ENCODE peak calls at places on chromosomes 5 and 9, in four cellular contexts. One of them, this sample, is unnamed.

GRCh38 chr5:135382131-135382530 is 16.9 kb downstream of the MACROH2A1 start:
- ATAC-seq in HCT116: no peak
- ATAC-seq in body of pancreas: no peak
- ATAC-seq in gastrocnemius medialis: no peak
- ATAC-seq in this sample: no peak

GRCh38 chr5:139733698-139734491 is 61.7 kb upstream of the PSD2 start:
- ATAC-seq in gastrocnemius medialis: no peak
- ATAC-seq in body of pancreas: peak
- ATAC-seq in HCT116: peak
- ATAC-seq in this sample: peak

GRCh38 chr9:107137495-107138202 is 145.4 kb upstream of the RAD23B start:
- ATAC-seq in gastrocnemius medialis: peak
- ATAC-seq in HCT116: peak
- ATAC-seq in body of pancreas: no peak
- ATAC-seq in this sample: no peak

GRCh38 chr9:117782931-117783788 is 79.0 kb downstream of the TLR4 start:
- ATAC-seq in body of pancreas: peak
- ATAC-seq in HCT116: no peak
- ATAC-seq in gastrocnemius medialis: peak
- ATAC-seq in this sample: peak

GRCh38 chr9:98150726-98151125 is 31.7 kb upstream of the TRIM14 start:
- ATAC-seq in body of pancreas: no peak
- ATAC-seq in gastrocnemius medialis: no peak
- ATAC-seq in HCT116: no peak
- ATAC-seq in this sample: no peak

GRCh38 chr5:80569086-80569960 is 757 bp downstream of the ANKRD34B start:
- ATAC-seq in gastrocnemius medialis: no peak
- ATAC-seq in body of pancreas: no peak
- ATAC-seq in HCT116: no peak
- ATAC-seq in this sample: no peak

GRCh38 chr5:159735749-159736660 is 180.3 kb upstream of the ADRA1B start:
- ATAC-seq in body of pancreas: no peak
- ATAC-seq in gastrocnemius medialis: no peak
- ATAC-seq in HCT116: no peak
- ATAC-seq in this sample: no peak

GRCh38 chr5:75072066-75072465 is 19.7 kb upstream of the GCNT4 start:
- ATAC-seq in body of pancreas: no peak
- ATAC-seq in HCT116: no peak
- ATAC-seq in gastrocnemius medialis: no peak
- ATAC-seq in this sample: no peak

GRCh38 chr9:120571443-120572257 is 8.3 kb downstream of the CDK5RAP2 start:
- ATAC-seq in body of pancreas: peak
- ATAC-seq in gastrocnemius medialis: peak
- ATAC-seq in HCT116: no peak
- ATAC-seq in this sample: peak

GRCh38 chr5:10775646-10776045 is 14.6 kb upstream of the DAP start:
- ATAC-seq in gastrocnemius medialis: no peak
- ATAC-seq in HCT116: peak
- ATAC-seq in body of pancreas: no peak
- ATAC-seq in this sample: no peak
- TF ChIP-seq CTCF in gastrocnemius medialis: no peak
- TF ChIP-seq CTCF in HCT116: peak
- TF ChIP-seq CTCF in body of pancreas: no peak
- TF ChIP-seq CTCF in this sample: no peak

DNA sequence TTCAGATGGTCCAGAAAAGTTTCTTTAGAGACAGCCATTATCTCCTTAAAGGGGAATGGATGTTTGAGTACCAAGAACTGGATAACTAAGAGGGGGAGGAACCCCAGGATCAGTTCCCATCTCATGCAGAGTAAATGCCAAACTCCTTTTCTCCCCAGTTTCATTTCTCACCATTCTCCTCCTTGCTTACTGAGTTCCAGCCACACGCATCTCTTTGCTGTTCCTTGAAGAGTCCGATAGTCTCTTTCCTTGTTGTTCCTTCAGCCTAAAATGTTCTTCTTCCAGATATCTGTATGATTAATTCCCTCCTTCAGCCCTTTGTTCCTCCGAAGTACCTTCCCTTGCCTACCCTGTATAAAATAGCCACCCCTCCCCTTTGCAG is 30.0 kb downstream of the KDM4C start:
- ATAC-seq in HCT116: peak
- ATAC-seq in gastrocnemius medialis: no peak
- ATAC-seq in body of pancreas: no peak
- ATAC-seq in this sample: no peak
- H3K4me3 ChIP-seq in HCT116: peak
- H3K4me3 ChIP-seq in gastrocnemius medialis: no peak
- H3K4me3 ChIP-seq in body of pancreas: no peak
- H3K4me3 ChIP-seq in this sample: no peak

GRCh38 chr5:14871573-14872069 is at the start of gene ANKH:
- ATAC-seq in body of pancreas: peak
- ATAC-seq in HCT116: peak
- ATAC-seq in gastrocnemius medialis: peak
- ATAC-seq in this sample: peak
- TF ChIP-seq POLR2A in body of pancreas: no peak
- TF ChIP-seq POLR2A in HCT116: peak
- TF ChIP-seq POLR2A in gastrocnemius medialis: peak
- TF ChIP-seq POLR2A in this sample: no peak

DNA sequence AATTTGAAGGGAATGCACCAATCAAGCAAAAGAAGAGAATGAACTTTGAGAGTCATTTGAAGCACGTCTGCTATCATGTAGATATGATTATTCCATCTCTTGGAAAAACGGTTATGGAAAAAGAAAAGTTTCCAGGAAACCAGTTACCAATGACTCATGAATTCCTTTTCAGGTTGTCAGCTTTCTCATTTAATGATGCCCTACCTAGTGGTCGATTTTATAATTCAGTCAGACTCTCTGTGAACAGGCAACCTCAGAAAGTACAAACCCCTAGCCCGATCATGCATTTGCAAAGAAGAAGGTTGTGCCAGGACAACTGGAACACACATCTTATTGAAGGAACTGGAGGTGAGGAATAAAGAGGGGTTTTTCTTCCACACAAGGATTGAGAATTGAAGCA is 355.1 kb upstream of the GRIA1 start:
- ATAC-seq in HCT116: no peak
- ATAC-seq in gastrocnemius medialis: no peak
- ATAC-seq in body of pancreas: no peak
- ATAC-seq in this sample: no peak
- TF ChIP-seq CTCF in HCT116: no peak
- TF ChIP-seq CTCF in gastrocnemius medialis: no peak
- TF ChIP-seq CTCF in body of pancreas: no peak
- TF ChIP-seq CTCF in this sample: no peak

DNA sequence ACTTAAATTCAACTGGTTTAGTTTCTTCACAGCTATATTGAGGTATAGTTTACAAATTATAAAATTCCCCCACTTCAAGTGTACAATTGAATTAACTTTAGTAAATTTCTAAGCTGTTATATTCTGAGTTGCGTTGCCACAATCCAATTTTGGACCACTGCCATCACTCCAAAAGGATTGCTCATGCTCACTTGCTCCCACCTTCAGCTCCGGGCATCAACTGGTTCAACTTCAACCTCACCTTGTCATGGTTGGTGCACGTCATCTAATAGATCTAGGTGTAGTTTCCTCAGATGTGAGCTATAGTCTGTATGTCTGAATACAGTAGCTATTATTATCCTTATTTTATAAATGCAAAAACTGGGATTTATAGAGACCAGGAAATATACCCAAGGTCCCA is 942.5 kb upstream of the WWC1 start:
- ATAC-seq in gastrocnemius medialis: no peak
- ATAC-seq in body of pancreas: no peak
- ATAC-seq in HCT116: no peak
- ATAC-seq in this sample: no peak
- H3K4me3 ChIP-seq in gastrocnemius medialis: no peak
- H3K4me3 ChIP-seq in body of pancreas: no peak
- H3K4me3 ChIP-seq in HCT116: no peak
- H3K4me3 ChIP-seq in this sample: no peak

GRCh38 chr9:137086531-137087408 is at the start of gene MAN1B1:
- ATAC-seq in gastrocnemius medialis: peak
- ATAC-seq in body of pancreas: peak
- ATAC-seq in HCT116: peak
- ATAC-seq in this sample: peak
- TF ChIP-seq POLR2A in gastrocnemius medialis: peak
- TF ChIP-seq POLR2A in body of pancreas: peak
- TF ChIP-seq POLR2A in HCT116: no peak
- TF ChIP-seq POLR2A in this sample: peak

GRCh38 chr5:33257807-33258491 is 182.8 kb upstream of the TARS1 start:
- ATAC-seq in body of pancreas: no peak
- ATAC-seq in HCT116: no peak
- ATAC-seq in gastrocnemius medialis: peak
- ATAC-seq in this sample: no peak
- TF ChIP-seq CTCF in body of pancreas: no peak
- TF ChIP-seq CTCF in HCT116: no peak
- TF ChIP-seq CTCF in gastrocnemius medialis: no peak
- TF ChIP-seq CTCF in this sample: no peak

This sample was measured in gastroesophageal sphincter.